ENCODE peak calls at places on chromosome 18, in four cellular contexts. P, V, Y and F are unnamed samples.

GRCh38 chr18:70907673-70908072 is 618.8 kb downstream of the SOCS6 start:
- DNase-seq in P (no peak), V (peak; percentile 10), Y (no peak), F (peak; percentile 14)

GRCh38 chr18:3889803-3890202 is 439.8 kb downstream of the TGIF1 start:
- DNase-seq in Y (no peak), P (peak; percentile 33), V (peak; percentile 37), F (no peak)

GRCh38 chr18:28903366-28903765 is 726.4 kb upstream of the CDH2 start:
- DNase-seq in V (peak; percentile 28), Y (no peak), P (peak; percentile 17), F (no peak)

GRCh38 chr18:23106575-23106974 is 28.7 kb upstream of the CABLES1 start:
- DNase-seq in V (peak; percentile 86), Y (peak; percentile 95), P (peak; percentile 86), F (peak; percentile 80)

GRCh38 chr18:26536032-26536431 is 12.3 kb downstream of the KCTD1 start:
- DNase-seq in P (peak; percentile 53), V (no peak), Y (no peak), F (no peak)

GRCh38 chr18:25739356-25739755 is 351.1 kb downstream of the SS18 start:
- DNase-seq in V (no peak), P (no peak), Y (no peak), F (no peak)

GRCh38 chr18:32303400-32303799 is 113.6 kb downstream of the MEP1B start:
- DNase-seq in V (no peak), P (peak; percentile 36), Y (no peak), F (no peak)

GRCh38 chr18:248053-248452 is 19.8 kb downstream of the THOC1 start:
- DNase-seq in P (no peak), V (no peak), Y (no peak), F (no peak)

GRCh38 chr18:58196881-58197872 is 153.2 kb downstream of the NEDD4L start:
- DNase-seq in Y (no peak), P (no peak), V (no peak), F (no peak)

GRCh38 chr18:13915391-13915790 is at the start of gene MC2R:
- DNase-seq in P (no peak), V (no peak), Y (no peak), F (no peak)

GRCh38 chr18:395481-396250 is 104.8 kb downstream of the COLEC12 start:
- DNase-seq in Y (no peak), P (peak; percentile 95), V (peak; percentile 87), F (no peak)

GRCh38 chr18:74836296-74837139 is 238.8 kb downstream of the ZNF407 start:
- DNase-seq in P (peak; percentile 46), V (peak; percentile 51), Y (no peak), F (peak; percentile 73)

GRCh38 chr18:58287626-58288289 is 243.7 kb downstream of the NEDD4L start:
- DNase-seq in P (no peak), V (no peak), Y (no peak), F (peak; percentile 42)

GRCh38 chr18:48022531-48023330 is 92.3 kb upstream of the SMAD2 start:
- DNase-seq in V (peak; percentile 65), P (peak; percentile 70), Y (no peak), F (peak; percentile 55)

GRCh38 chr18:62436636-62437519 is 85.9 kb upstream of the ZCCHC2 start:
- DNase-seq in P (peak; percentile 88), V (peak; percentile 84), Y (no peak), F (no peak)

GRCh38 chr18:3219621-3220335 is at the start of gene MYOM1:
- DNase-seq in V (no peak), P (no peak), Y (no peak), F (no peak)

GRCh38 chr18:63309422-63309821 is 10.1 kb downstream of the BCL2 start:
- DNase-seq in V (no peak), Y (no peak), P (no peak), F (no peak)

GRCh38 chr18:48227206-48227605 is 182.0 kb downstream of the ZBTB7C start:
- DNase-seq in P (no peak), V (no peak), Y (no peak), F (no peak)

GRCh38 chr18:22494771-22495170 is 77.1 kb upstream of the CTAGE1 start:
- DNase-seq in Y (no peak), V (peak; percentile 39), P (peak; percentile 68), F (no peak)